ENCODE peak calls at places on chromosomes 3 and 15, in five cellular contexts. K is ascending aorta, I is kidney tubule cell, X is NCI-H345, R is HEK293T. G is an unnamed sample.

GRCh38 chr3:139597947-139598346 is 58.4 kb upstream of the RBP1 start:
- DNase-seq in K (no peak), I (no peak), X (no peak), R (no peak), G (no peak)

GRCh38 chr3:171874251-171874679 is 31.1 kb downstream of the TMEM212 start:
- DNase-seq in K (no peak), I (peak; percentile 99), X (no peak), R (peak; percentile 23), G (no peak)

GRCh38 chr3:124496066-124496465 is 234.2 kb upstream of the UMPS start:
- DNase-seq in K (no peak), I (peak; percentile 58), X (no peak), R (no peak), G (no peak)

GRCh38 chr3:110381992-110382391 is 689.6 kb upstream of the NECTIN3 start:
- DNase-seq in K (no peak), I (peak; percentile 63), X (no peak), R (no peak), G (no peak)

GRCh38 chr3:169940486-169941181 is 26.0 kb upstream of the SEC62 start:
- DNase-seq in K (no peak), I (peak; percentile 9), X (no peak), R (no peak), G (no peak)

GRCh38 chr3:88005066-88005465 is 53.7 kb downstream of the CGGBP1 start:
- DNase-seq in K (no peak), I (peak; percentile 40), X (no peak), R (no peak), G (peak; percentile 3)

GRCh38 chr15:38054488-38054887 is 120.0 kb downstream of the TMCO5A start:
- DNase-seq in K (no peak), I (peak; percentile 48), X (no peak), R (no peak), G (no peak)

GRCh38 chr15:62895139-62895866 is 147.2 kb upstream of the TPM1 start:
- DNase-seq in K (no peak), I (peak; percentile 73), X (no peak), R (no peak), G (no peak)

GRCh38 chr3:100737334-100737733 is 28.0 kb downstream of the TFG start:
- DNase-seq in K (no peak), I (peak; percentile 33), X (no peak), R (peak; percentile 13), G (peak; percentile 1)

GRCh38 chr3:60770532-60770931 is 480.7 kb downstream of the FHIT start:
- DNase-seq in K (no peak), I (no peak), X (no peak), R (no peak), G (no peak)

GRCh38 chr15:75840659-75841058 is 2.6 kb upstream of the UBE2Q2 start:
- DNase-seq in K (no peak), I (peak; percentile 56), X (no peak), R (peak; percentile 40), G (no peak)

GRCh38 chr3:66592927-66593625 is 92.3 kb upstream of the LRIG1 start:
- DNase-seq in K (no peak), I (no peak), X (no peak), R (no peak), G (no peak)

GRCh38 chr15:66254364-66255292 is 1.1 kb upstream of the MEGF11 start:
- DNase-seq in K (no peak), I (no peak), X (no peak), R (no peak), G (no peak)

GRCh38 chr3:58411036-58411435 is 22.6 kb downstream of the PDHB start:
- DNase-seq in K (no peak), I (peak; percentile 41), X (no peak), R (no peak), G (no peak)